ENCODE peak calls at places on chromosomes 5 and 9, in eight cellular contexts. One of them, this sample, is unnamed.

GRCh38 chr9:134065720-134066419 is 2.0 kb downstream of the BRD3 start:
- DNase-seq in hypothalamus: no peak
- DNase-seq in kidney glomerular epithelial cell: peak
- DNase-seq in AG09309: peak
- DNase-seq in cortex of kidney: no peak
- DNase-seq in colonic mucosa: peak
- DNase-seq in GM04504: peak
- DNase-seq in activated CD4-positive, alpha-beta T cell treated with anti-CD3 and anti-CD28 coated beads for 1 hour: peak
- DNase-seq in this sample: no peak

GRCh38 chr9:88574993-88575392 is 40.0 kb downstream of the NXNL2 start:
- DNase-seq in hypothalamus: no peak
- DNase-seq in kidney glomerular epithelial cell: no peak
- DNase-seq in AG09309: no peak
- DNase-seq in cortex of kidney: no peak
- DNase-seq in colonic mucosa: no peak
- DNase-seq in GM04504: peak
- DNase-seq in activated CD4-positive, alpha-beta T cell treated with anti-CD3 and anti-CD28 coated beads for 1 hour: no peak
- DNase-seq in this sample: no peak

GRCh38 chr5:179588166-179588565 is 35.3 kb downstream of the HNRNPH1 start:
- DNase-seq in hypothalamus: no peak
- DNase-seq in kidney glomerular epithelial cell: no peak
- DNase-seq in AG09309: no peak
- DNase-seq in cortex of kidney: no peak
- DNase-seq in colonic mucosa: no peak
- DNase-seq in GM04504: no peak
- DNase-seq in activated CD4-positive, alpha-beta T cell treated with anti-CD3 and anti-CD28 coated beads for 1 hour: no peak
- DNase-seq in this sample: no peak

GRCh38 chr9:91163773-91164471 is 197.8 kb downstream of the AUH start:
- DNase-seq in hypothalamus: no peak
- DNase-seq in kidney glomerular epithelial cell: no peak
- DNase-seq in AG09309: no peak
- DNase-seq in cortex of kidney: no peak
- DNase-seq in colonic mucosa: no peak
- DNase-seq in GM04504: no peak
- DNase-seq in activated CD4-positive, alpha-beta T cell treated with anti-CD3 and anti-CD28 coated beads for 1 hour: no peak
- DNase-seq in this sample: no peak

GRCh38 chr9:17134843-17135577 is at the start of gene CNTLN:
- DNase-seq in hypothalamus: peak
- DNase-seq in kidney glomerular epithelial cell: peak
- DNase-seq in AG09309: peak
- DNase-seq in cortex of kidney: peak
- DNase-seq in colonic mucosa: peak
- DNase-seq in GM04504: peak
- DNase-seq in activated CD4-positive, alpha-beta T cell treated with anti-CD3 and anti-CD28 coated beads for 1 hour: peak
- DNase-seq in this sample: peak

GRCh38 chr9:70477907-70478480 is 63.5 kb upstream of the KLF9 start:
- DNase-seq in hypothalamus: no peak
- DNase-seq in kidney glomerular epithelial cell: no peak
- DNase-seq in AG09309: no peak
- DNase-seq in cortex of kidney: no peak
- DNase-seq in colonic mucosa: no peak
- DNase-seq in GM04504: no peak
- DNase-seq in activated CD4-positive, alpha-beta T cell treated with anti-CD3 and anti-CD28 coated beads for 1 hour: no peak
- DNase-seq in this sample: no peak

GRCh38 chr5:84635235-84636055 is 250.8 kb upstream of the EDIL3 start:
- DNase-seq in hypothalamus: no peak
- DNase-seq in kidney glomerular epithelial cell: no peak
- DNase-seq in AG09309: no peak
- DNase-seq in cortex of kidney: no peak
- DNase-seq in colonic mucosa: no peak
- DNase-seq in GM04504: no peak
- DNase-seq in activated CD4-positive, alpha-beta T cell treated with anti-CD3 and anti-CD28 coated beads for 1 hour: no peak
- DNase-seq in this sample: no peak

GRCh38 chr9:581673-582497 is 259.6 kb upstream of the DMRT1 start:
- DNase-seq in hypothalamus: no peak
- DNase-seq in kidney glomerular epithelial cell: no peak
- DNase-seq in AG09309: no peak
- DNase-seq in cortex of kidney: no peak
- DNase-seq in colonic mucosa: no peak
- DNase-seq in GM04504: no peak
- DNase-seq in activated CD4-positive, alpha-beta T cell treated with anti-CD3 and anti-CD28 coated beads for 1 hour: no peak
- DNase-seq in this sample: no peak

GRCh38 chr5:38845555-38846378 is at the start of gene OSMR:
- DNase-seq in hypothalamus: peak
- DNase-seq in kidney glomerular epithelial cell: peak
- DNase-seq in AG09309: peak
- DNase-seq in cortex of kidney: no peak
- DNase-seq in colonic mucosa: peak
- DNase-seq in GM04504: peak
- DNase-seq in activated CD4-positive, alpha-beta T cell treated with anti-CD3 and anti-CD28 coated beads for 1 hour: no peak
- DNase-seq in this sample: peak

GRCh38 chr9:133740891-133741290 is 2.7 kb upstream of the SARDH start:
- DNase-seq in hypothalamus: no peak
- DNase-seq in kidney glomerular epithelial cell: no peak
- DNase-seq in AG09309: no peak
- DNase-seq in cortex of kidney: no peak
- DNase-seq in colonic mucosa: no peak
- DNase-seq in GM04504: no peak
- DNase-seq in activated CD4-positive, alpha-beta T cell treated with anti-CD3 and anti-CD28 coated beads for 1 hour: no peak
- DNase-seq in this sample: no peak

GRCh38 chr5:143302344-143302743 is 101.1 kb downstream of the NR3C1 start:
- DNase-seq in hypothalamus: no peak
- DNase-seq in kidney glomerular epithelial cell: no peak
- DNase-seq in AG09309: no peak
- DNase-seq in cortex of kidney: no peak
- DNase-seq in colonic mucosa: no peak
- DNase-seq in GM04504: no peak
- DNase-seq in activated CD4-positive, alpha-beta T cell treated with anti-CD3 and anti-CD28 coated beads for 1 hour: no peak
- DNase-seq in this sample: no peak

GRCh38 chr9:86946712-86947145 is 577 bp downstream of the GAS1 start:
- DNase-seq in hypothalamus: no peak
- DNase-seq in kidney glomerular epithelial cell: no peak
- DNase-seq in AG09309: no peak
- DNase-seq in cortex of kidney: no peak
- DNase-seq in colonic mucosa: peak
- DNase-seq in GM04504: no peak
- DNase-seq in activated CD4-positive, alpha-beta T cell treated with anti-CD3 and anti-CD28 coated beads for 1 hour: no peak
- DNase-seq in this sample: no peak

GRCh38 chr5:173660481-173661280 is 44.2 kb upstream of the BOD1 start:
- DNase-seq in hypothalamus: no peak
- DNase-seq in kidney glomerular epithelial cell: no peak
- DNase-seq in AG09309: no peak
- DNase-seq in cortex of kidney: no peak
- DNase-seq in colonic mucosa: no peak
- DNase-seq in GM04504: no peak
- DNase-seq in activated CD4-positive, alpha-beta T cell treated with anti-CD3 and anti-CD28 coated beads for 1 hour: no peak
- DNase-seq in this sample: no peak

GRCh38 chr9:104276709-104277245 is 182.7 kb downstream of the SMC2 start:
- DNase-seq in hypothalamus: no peak
- DNase-seq in kidney glomerular epithelial cell: no peak
- DNase-seq in AG09309: no peak
- DNase-seq in cortex of kidney: no peak
- DNase-seq in colonic mucosa: no peak
- DNase-seq in GM04504: peak
- DNase-seq in activated CD4-positive, alpha-beta T cell treated with anti-CD3 and anti-CD28 coated beads for 1 hour: no peak
- DNase-seq in this sample: peak

GRCh38 chr5:52674815-52675545 is 112.7 kb upstream of the ITGA1 start:
- DNase-seq in hypothalamus: no peak
- DNase-seq in kidney glomerular epithelial cell: peak
- DNase-seq in AG09309: peak
- DNase-seq in cortex of kidney: no peak
- DNase-seq in colonic mucosa: no peak
- DNase-seq in GM04504: no peak
- DNase-seq in activated CD4-positive, alpha-beta T cell treated with anti-CD3 and anti-CD28 coated beads for 1 hour: no peak
- DNase-seq in this sample: peak

GRCh38 chr9:88741335-88741734 is 206.4 kb downstream of the NXNL2 start:
- DNase-seq in hypothalamus: no peak
- DNase-seq in kidney glomerular epithelial cell: no peak
- DNase-seq in AG09309: no peak
- DNase-seq in cortex of kidney: no peak
- DNase-seq in colonic mucosa: no peak
- DNase-seq in GM04504: no peak
- DNase-seq in activated CD4-positive, alpha-beta T cell treated with anti-CD3 and anti-CD28 coated beads for 1 hour: no peak
- DNase-seq in this sample: no peak

GRCh38 chr5:180809403-180810209 is 7.0 kb upstream of the MGAT1 start:
- DNase-seq in hypothalamus: peak
- DNase-seq in kidney glomerular epithelial cell: peak
- DNase-seq in AG09309: no peak
- DNase-seq in cortex of kidney: no peak
- DNase-seq in colonic mucosa: peak
- DNase-seq in GM04504: peak
- DNase-seq in activated CD4-positive, alpha-beta T cell treated with anti-CD3 and anti-CD28 coated beads for 1 hour: peak
- DNase-seq in this sample: peak

GRCh38 chr5:102856374-102856748 is 101.3 kb downstream of the PAM start:
- DNase-seq in hypothalamus: no peak
- DNase-seq in kidney glomerular epithelial cell: peak
- DNase-seq in AG09309: peak
- DNase-seq in cortex of kidney: no peak
- DNase-seq in colonic mucosa: no peak
- DNase-seq in GM04504: peak
- DNase-seq in activated CD4-positive, alpha-beta T cell treated with anti-CD3 and anti-CD28 coated beads for 1 hour: no peak
- DNase-seq in this sample: peak

GRCh38 chr5:137345396-137345795 is 153.7 kb downstream of the SPOCK1 start:
- DNase-seq in hypothalamus: no peak
- DNase-seq in kidney glomerular epithelial cell: no peak
- DNase-seq in AG09309: no peak
- DNase-seq in cortex of kidney: no peak
- DNase-seq in colonic mucosa: no peak
- DNase-seq in GM04504: no peak
- DNase-seq in activated CD4-positive, alpha-beta T cell treated with anti-CD3 and anti-CD28 coated beads for 1 hour: no peak
- DNase-seq in this sample: no peak

GRCh38 chr5:126544087-126544740 is 50.8 kb downstream of the ALDH7A1 start:
- DNase-seq in hypothalamus: no peak
- DNase-seq in kidney glomerular epithelial cell: peak
- DNase-seq in AG09309: no peak
- DNase-seq in cortex of kidney: no peak
- DNase-seq in colonic mucosa: peak
- DNase-seq in GM04504: peak
- DNase-seq in activated CD4-positive, alpha-beta T cell treated with anti-CD3 and anti-CD28 coated beads for 1 hour: no peak
- DNase-seq in this sample: peak

GRCh38 chr5:84647581-84647980 is 262.9 kb upstream of the EDIL3 start:
- DNase-seq in hypothalamus: no peak
- DNase-seq in kidney glomerular epithelial cell: no peak
- DNase-seq in AG09309: no peak
- DNase-seq in cortex of kidney: no peak
- DNase-seq in colonic mucosa: no peak
- DNase-seq in GM04504: no peak
- DNase-seq in activated CD4-positive, alpha-beta T cell treated with anti-CD3 and anti-CD28 coated beads for 1 hour: no peak
- DNase-seq in this sample: no peak

GRCh38 chr5:68240196-68240595 is 24.6 kb downstream of the PIK3R1 start:
- DNase-seq in hypothalamus: no peak
- DNase-seq in kidney glomerular epithelial cell: no peak
- DNase-seq in AG09309: no peak
- DNase-seq in cortex of kidney: no peak
- DNase-seq in colonic mucosa: no peak
- DNase-seq in GM04504: no peak
- DNase-seq in activated CD4-positive, alpha-beta T cell treated with anti-CD3 and anti-CD28 coated beads for 1 hour: no peak
- DNase-seq in this sample: no peak

GRCh38 chr5:44246986-44247385 is 142.2 kb downstream of the FGF10 start:
- DNase-seq in hypothalamus: no peak
- DNase-seq in kidney glomerular epithelial cell: no peak
- DNase-seq in AG09309: no peak
- DNase-seq in cortex of kidney: no peak
- DNase-seq in colonic mucosa: no peak
- DNase-seq in GM04504: no peak
- DNase-seq in activated CD4-positive, alpha-beta T cell treated with anti-CD3 and anti-CD28 coated beads for 1 hour: no peak
- DNase-seq in this sample: no peak

GRCh38 chr9:99105152-99106043 is 485 bp downstream of the TGFBR1 start:
- DNase-seq in hypothalamus: no peak
- DNase-seq in kidney glomerular epithelial cell: peak
- DNase-seq in AG09309: peak
- DNase-seq in cortex of kidney: no peak
- DNase-seq in colonic mucosa: peak
- DNase-seq in GM04504: no peak
- DNase-seq in activated CD4-positive, alpha-beta T cell treated with anti-CD3 and anti-CD28 coated beads for 1 hour: peak
- DNase-seq in this sample: peak

GRCh38 chr5:141941307-141941706 is 16.7 kb downstream of the PCDH12 start:
- DNase-seq in hypothalamus: no peak
- DNase-seq in kidney glomerular epithelial cell: no peak
- DNase-seq in AG09309: peak
- DNase-seq in cortex of kidney: no peak
- DNase-seq in colonic mucosa: no peak
- DNase-seq in GM04504: peak
- DNase-seq in activated CD4-positive, alpha-beta T cell treated with anti-CD3 and anti-CD28 coated beads for 1 hour: no peak
- DNase-seq in this sample: no peak

GRCh38 chr5:141608046-141608445 is 10.8 kb downstream of the DIAPH1 start:
- DNase-seq in hypothalamus: no peak
- DNase-seq in kidney glomerular epithelial cell: no peak
- DNase-seq in AG09309: no peak
- DNase-seq in cortex of kidney: no peak
- DNase-seq in colonic mucosa: no peak
- DNase-seq in GM04504: no peak
- DNase-seq in activated CD4-positive, alpha-beta T cell treated with anti-CD3 and anti-CD28 coated beads for 1 hour: no peak
- DNase-seq in this sample: no peak

GRCh38 chr5:146877783-146878470 is 630 bp downstream of the PPP2R2B start:
- DNase-seq in hypothalamus: peak
- DNase-seq in kidney glomerular epithelial cell: peak
- DNase-seq in AG09309: no peak
- DNase-seq in cortex of kidney: no peak
- DNase-seq in colonic mucosa: no peak
- DNase-seq in GM04504: no peak
- DNase-seq in activated CD4-positive, alpha-beta T cell treated with anti-CD3 and anti-CD28 coated beads for 1 hour: no peak
- DNase-seq in this sample: no peak

GRCh38 chr9:128788445-128788844 is 1.4 kb downstream of the TBC1D13 start:
- DNase-seq in hypothalamus: no peak
- DNase-seq in kidney glomerular epithelial cell: no peak
- DNase-seq in AG09309: no peak
- DNase-seq in cortex of kidney: no peak
- DNase-seq in colonic mucosa: no peak
- DNase-seq in GM04504: no peak
- DNase-seq in activated CD4-positive, alpha-beta T cell treated with anti-CD3 and anti-CD28 coated beads for 1 hour: no peak
- DNase-seq in this sample: no peak

GRCh38 chr9:23582836-23583235 is 243.2 kb downstream of the ELAVL2 start:
- DNase-seq in hypothalamus: no peak
- DNase-seq in kidney glomerular epithelial cell: no peak
- DNase-seq in AG09309: no peak
- DNase-seq in cortex of kidney: no peak
- DNase-seq in colonic mucosa: no peak
- DNase-seq in GM04504: no peak
- DNase-seq in activated CD4-positive, alpha-beta T cell treated with anti-CD3 and anti-CD28 coated beads for 1 hour: no peak
- DNase-seq in this sample: no peak

GRCh38 chr9:69339620-69340019 is 14.6 kb downstream of the ENTREP1 start:
- DNase-seq in hypothalamus: no peak
- DNase-seq in kidney glomerular epithelial cell: no peak
- DNase-seq in AG09309: no peak
- DNase-seq in cortex of kidney: no peak
- DNase-seq in colonic mucosa: no peak
- DNase-seq in GM04504: no peak
- DNase-seq in activated CD4-positive, alpha-beta T cell treated with anti-CD3 and anti-CD28 coated beads for 1 hour: no peak
- DNase-seq in this sample: no peak

GRCh38 chr5:119319890-119320289 is 35.9 kb upstream of the TNFAIP8 start:
- DNase-seq in hypothalamus: no peak
- DNase-seq in kidney glomerular epithelial cell: no peak
- DNase-seq in AG09309: no peak
- DNase-seq in cortex of kidney: no peak
- DNase-seq in colonic mucosa: no peak
- DNase-seq in GM04504: no peak
- DNase-seq in activated CD4-positive, alpha-beta T cell treated with anti-CD3 and anti-CD28 coated beads for 1 hour: no peak
- DNase-seq in this sample: no peak

GRCh38 chr5:172713809-172714490 is 57.0 kb downstream of the DUSP1 start:
- DNase-seq in hypothalamus: no peak
- DNase-seq in kidney glomerular epithelial cell: no peak
- DNase-seq in AG09309: no peak
- DNase-seq in cortex of kidney: no peak
- DNase-seq in colonic mucosa: no peak
- DNase-seq in GM04504: no peak
- DNase-seq in activated CD4-positive, alpha-beta T cell treated with anti-CD3 and anti-CD28 coated beads for 1 hour: no peak
- DNase-seq in this sample: no peak

GRCh38 chr5:1490360-1490759 is 33.4 kb downstream of the LPCAT1 start:
- DNase-seq in hypothalamus: no peak
- DNase-seq in kidney glomerular epithelial cell: no peak
- DNase-seq in AG09309: no peak
- DNase-seq in cortex of kidney: no peak
- DNase-seq in colonic mucosa: no peak
- DNase-seq in GM04504: no peak
- DNase-seq in activated CD4-positive, alpha-beta T cell treated with anti-CD3 and anti-CD28 coated beads for 1 hour: no peak
- DNase-seq in this sample: no peak

GRCh38 chr5:36878421-36879088 is 2.0 kb downstream of the NIPBL start:
- DNase-seq in hypothalamus: no peak
- DNase-seq in kidney glomerular epithelial cell: no peak
- DNase-seq in AG09309: no peak
- DNase-seq in cortex of kidney: no peak
- DNase-seq in colonic mucosa: peak
- DNase-seq in GM04504: no peak
- DNase-seq in activated CD4-positive, alpha-beta T cell treated with anti-CD3 and anti-CD28 coated beads for 1 hour: no peak
- DNase-seq in this sample: no peak